ENCODE peak calls at places on chromosomes 16 and 17, in six cellular contexts. D is Kasumi-1, O is right cardiac atrium, P is posterior vena cava, J is uterus, U is choroid plexus epithelial cell. Z is an unnamed sample.

GRCh38 chr16:73057369-73058210 is 9.7 kb upstream of the ZFHX3 start:
- DNase-seq in D (no peak), O (peak; percentile 76), P (no peak), J (no peak), U (no peak), Z (no peak)

GRCh38 chr16:72474511-72475123 is 302.7 kb upstream of the PMFBP1 start:
- DNase-seq in D (no peak), O (no peak), P (no peak), J (no peak), U (peak; percentile 94), Z (no peak)

GRCh38 chr16:63737633-63738032 is 1384.2 kb downstream of the CDH11 start:
- DNase-seq in D (no peak), O (no peak), P (no peak), J (no peak), U (peak; percentile 15), Z (no peak)

GRCh38 chr17:77641718-77642117 is 316.8 kb upstream of the TNRC6C start:
- DNase-seq in D (no peak), O (no peak), P (no peak), J (no peak), U (no peak), Z (no peak)

GRCh38 chr17:60141111-60142018 is 8.4 kb upstream of the CA4 start:
- DNase-seq in D (peak; percentile 64), O (peak; percentile 71), P (peak; percentile 86), J (no peak), U (no peak), Z (peak; percentile 80)

GRCh38 chr16:81616321-81617020 is 162.6 kb upstream of the PLCG2 start:
- DNase-seq in D (peak; percentile 76), O (peak; percentile 91), P (no peak), J (peak; percentile 46), U (peak; percentile 87), Z (peak; percentile 87)

GRCh38 chr16:4307215-4308037 is 8.4 kb upstream of the GLIS2 start:
- DNase-seq in D (peak; percentile 73), O (peak; percentile 98), P (peak; percentile 98), J (peak; percentile 91), U (peak; percentile 95), Z (peak; percentile 98)

GRCh38 chr16:89408315-89408714 is 82.0 kb downstream of the ANKRD11 start:
- DNase-seq in D (no peak), O (peak; percentile 73), P (no peak), J (no peak), U (no peak), Z (no peak)

GRCh38 chr17:1625053-1625452 is 3.6 kb downstream of the SLC43A2 start:
- DNase-seq in D (no peak), O (no peak), P (no peak), J (no peak), U (no peak), Z (peak; percentile 42)

GRCh38 chr17:61492759-61493526 is 40.7 kb downstream of the TBX4 start:
- DNase-seq in D (no peak), O (no peak), P (peak; percentile 79), J (no peak), U (no peak), Z (no peak)

GRCh38 chr16:27965801-27966200 is 97.7 kb downstream of the GSG1L start:
- DNase-seq in D (no peak), O (no peak), P (no peak), J (no peak), U (no peak), Z (no peak)

GRCh38 chr17:41377546-41377945 is 4.6 kb downstream of the KRT34 start:
- DNase-seq in D (no peak), O (no peak), P (no peak), J (no peak), U (peak; percentile 65), Z (no peak)

GRCh38 chr17:75909051-75909811 is 4.5 kb upstream of the MRPL38 start:
- DNase-seq in D (no peak), O (peak; percentile 36), P (peak; percentile 72), J (no peak), U (no peak), Z (no peak)

GRCh38 chr16:15457390-15457789 is 23.0 kb downstream of the BMERB1 start:
- DNase-seq in D (no peak), O (no peak), P (no peak), J (no peak), U (no peak), Z (no peak)

GRCh38 chr16:2339521-2340484 is 725 bp downstream of the ABCA3 start:
- DNase-seq in D (no peak), O (peak; percentile 85), P (peak; percentile 88), J (peak; percentile 43), U (no peak), Z (peak; percentile 80)

GRCh38 chr17:59791603-59792457 is 84.4 kb downstream of the VMP1 start:
- DNase-seq in D (no peak), O (no peak), P (no peak), J (no peak), U (peak; percentile 75), Z (no peak)

GRCh38 chr17:75815399-75815798 is 28.8 kb downstream of the UNC13D start:
- DNase-seq in D (no peak), O (peak; percentile 4), P (no peak), J (no peak), U (no peak), Z (no peak)

GRCh38 chr17:61212655-61213054 is 187.0 kb upstream of the TBX2 start:
- DNase-seq in D (no peak), O (no peak), P (no peak), J (no peak), U (no peak), Z (no peak)

GRCh38 chr16:14289692-14290340 is 218.7 kb downstream of the MRTFB start:
- DNase-seq in D (peak; percentile 25), O (no peak), P (peak; percentile 19), J (no peak), U (peak; percentile 41), Z (no peak)

GRCh38 chr17:3892095-3892998 is 506 bp downstream of the CAMKK1 start:
- DNase-seq in D (peak; percentile 7), O (peak; percentile 92), P (peak; percentile 95), J (peak; percentile 89), U (peak; percentile 51), Z (peak; percentile 91)

GRCh38 chr17:31489295-31490018 is 98.0 kb downstream of the RAB11FIP4 start:
- DNase-seq in D (no peak), O (no peak), P (no peak), J (no peak), U (no peak), Z (no peak)

GRCh38 chr17:80068301-80069160 is 32.1 kb downstream of the CCDC40 start:
- DNase-seq in D (no peak), O (peak; percentile 82), P (peak; percentile 92), J (peak; percentile 82), U (peak; percentile 86), Z (peak; percentile 66)

GRCh38 chr17:35407531-35407930 is 24.8 kb downstream of the SLFN12 start:
- DNase-seq in D (no peak), O (no peak), P (no peak), J (no peak), U (no peak), Z (no peak)

GRCh38 chr16:4049031-4049430 is 67.2 kb downstream of the ADCY9 start:
- DNase-seq in D (no peak), O (no peak), P (no peak), J (no peak), U (no peak), Z (no peak)

GRCh38 chr17:29642171-29642611 is 19.5 kb upstream of the CORO6 start:
- DNase-seq in D (no peak), O (no peak), P (no peak), J (no peak), U (no peak), Z (no peak)

GRCh38 chr16:54176376-54176901 is 110.1 kb downstream of the IRX3 start:
- DNase-seq in D (no peak), O (peak; percentile 45), P (no peak), J (no peak), U (peak; percentile 25), Z (no peak)

GRCh38 chr17:61403846-61404701 is 4.4 kb downstream of the TBX2 start:
- DNase-seq in D (no peak), O (no peak), P (peak; percentile 79), J (peak; percentile 16), U (no peak), Z (no peak)

Z was measured in Right ventricle myocardium inferior.